ENCODE peak calls at places on chromosome 12, in nine cellular contexts. One of them, this sample, is unnamed. For H3K4me1, the result is how much of the 10 kb centered on the place peaks cover.

GRCh38 chr12:102059343-102059742 is 2.4 kb downstream of the WASHC3 start:
- DNase-seq in CD4-positive, alpha-beta memory T cell: peak
- DNase-seq in ascending aorta: no peak
- DNase-seq in mammary epithelial cell: peak
- DNase-seq in K562: no peak
- DNase-seq in tibial artery: no peak
- DNase-seq in heart right ventricle: no peak
- DNase-seq in Peyer's patch: no peak
- DNase-seq in CD8-positive, alpha-beta memory T cell: no peak
- DNase-seq in this sample: no peak

GRCh38 chr12:85794551-85794950 is 41.7 kb downstream of the RASSF9 start:
- DNase-seq in heart right ventricle: no peak
- DNase-seq in Peyer's patch: no peak
- DNase-seq in ascending aorta: no peak
- DNase-seq in mammary epithelial cell: peak
- DNase-seq in CD4-positive, alpha-beta memory T cell: no peak
- DNase-seq in CD8-positive, alpha-beta memory T cell: no peak
- DNase-seq in K562: no peak
- DNase-seq in tibial artery: no peak
- DNase-seq in this sample: no peak

GRCh38 chr12:101474711-101475386 is at the start of gene SPIC:
- DNase-seq in CD4-positive, alpha-beta memory T cell: no peak
- DNase-seq in heart right ventricle: no peak
- DNase-seq in K562: no peak
- DNase-seq in tibial artery: no peak
- DNase-seq in CD8-positive, alpha-beta memory T cell: no peak
- DNase-seq in ascending aorta: no peak
- DNase-seq in Peyer's patch: no peak
- DNase-seq in mammary epithelial cell: no peak
- DNase-seq in this sample: no peak

GRCh38 chr12:119808441-119808840 is 68.7 kb downstream of the CIT start:
- DNase-seq in K562: no peak
- DNase-seq in CD8-positive, alpha-beta memory T cell: no peak
- DNase-seq in mammary epithelial cell: peak
- DNase-seq in ascending aorta: no peak
- DNase-seq in CD4-positive, alpha-beta memory T cell: no peak
- DNase-seq in tibial artery: no peak
- DNase-seq in Peyer's patch: no peak
- DNase-seq in heart right ventricle: no peak
- DNase-seq in this sample: no peak

GRCh38 chr12:39186744-39187143 is 256.2 kb downstream of the KIF21A start:
- DNase-seq in heart right ventricle: no peak
- DNase-seq in ascending aorta: no peak
- DNase-seq in Peyer's patch: no peak
- DNase-seq in K562: no peak
- DNase-seq in tibial artery: no peak
- DNase-seq in CD8-positive, alpha-beta memory T cell: no peak
- DNase-seq in CD4-positive, alpha-beta memory T cell: no peak
- DNase-seq in mammary epithelial cell: no peak
- DNase-seq in this sample: no peak

GRCh38 chr12:113369391-113369790 is 11.0 kb downstream of the PLBD2 start:
- DNase-seq in Peyer's patch: no peak
- DNase-seq in CD8-positive, alpha-beta memory T cell: no peak
- DNase-seq in mammary epithelial cell: no peak
- DNase-seq in ascending aorta: no peak
- DNase-seq in tibial artery: no peak
- DNase-seq in CD4-positive, alpha-beta memory T cell: no peak
- DNase-seq in K562: no peak
- DNase-seq in heart right ventricle: no peak
- DNase-seq in this sample: no peak

GRCh38 chr12:40063424-40063823 is 42.5 kb downstream of the SLC2A13 start:
- DNase-seq in heart right ventricle: peak
- DNase-seq in ascending aorta: no peak
- DNase-seq in Peyer's patch: no peak
- DNase-seq in mammary epithelial cell: peak
- DNase-seq in CD4-positive, alpha-beta memory T cell: no peak
- DNase-seq in K562: no peak
- DNase-seq in tibial artery: no peak
- DNase-seq in CD8-positive, alpha-beta memory T cell: no peak
- DNase-seq in this sample: no peak

GRCh38 chr12:29216797-29217583 is 67.9 kb downstream of the FAR2 start:
- DNase-seq in tibial artery: no peak
- DNase-seq in K562: no peak
- DNase-seq in heart right ventricle: peak
- DNase-seq in Peyer's patch: no peak
- DNase-seq in CD8-positive, alpha-beta memory T cell: no peak
- DNase-seq in ascending aorta: no peak
- DNase-seq in CD4-positive, alpha-beta memory T cell: no peak
- DNase-seq in mammary epithelial cell: no peak
- DNase-seq in this sample: no peak

GRCh38 chr12:10847701-10848100 is 1.6 kb downstream of the PRR4 start:
- DNase-seq in Peyer's patch: no peak
- DNase-seq in tibial artery: no peak
- DNase-seq in ascending aorta: no peak
- DNase-seq in heart right ventricle: no peak
- DNase-seq in CD4-positive, alpha-beta memory T cell: no peak
- DNase-seq in CD8-positive, alpha-beta memory T cell: no peak
- DNase-seq in mammary epithelial cell: no peak
- DNase-seq in K562: no peak
- DNase-seq in this sample: no peak

GRCh38 chr12:50101663-50102062 is 2.1 kb upstream of the GPD1 start:
- DNase-seq in heart right ventricle: no peak
- DNase-seq in K562: peak
- DNase-seq in ascending aorta: no peak
- DNase-seq in CD4-positive, alpha-beta memory T cell: no peak
- DNase-seq in CD8-positive, alpha-beta memory T cell: no peak
- DNase-seq in Peyer's patch: no peak
- DNase-seq in tibial artery: no peak
- DNase-seq in mammary epithelial cell: peak
- DNase-seq in this sample: no peak

GRCh38 chr12:19794116-19794515 is 354.8 kb downstream of the AEBP2 start:
- DNase-seq in ascending aorta: no peak
- DNase-seq in CD4-positive, alpha-beta memory T cell: no peak
- DNase-seq in K562: no peak
- DNase-seq in CD8-positive, alpha-beta memory T cell: no peak
- DNase-seq in mammary epithelial cell: no peak
- DNase-seq in heart right ventricle: no peak
- DNase-seq in Peyer's patch: no peak
- DNase-seq in tibial artery: no peak
- DNase-seq in this sample: no peak

GRCh38 chr12:54173066-54173726 is 15.6 kb downstream of the SMUG1 start:
- DNase-seq in tibial artery: no peak
- DNase-seq in heart right ventricle: no peak
- DNase-seq in CD8-positive, alpha-beta memory T cell: no peak
- DNase-seq in Peyer's patch: no peak
- DNase-seq in ascending aorta: no peak
- DNase-seq in mammary epithelial cell: peak
- DNase-seq in K562: peak
- DNase-seq in CD4-positive, alpha-beta memory T cell: peak
- DNase-seq in this sample: no peak

GRCh38 chr12:54169036-54169435 is 19.7 kb downstream of the SMUG1 start:
- DNase-seq in CD8-positive, alpha-beta memory T cell: no peak
- DNase-seq in heart right ventricle: no peak
- DNase-seq in K562: no peak
- DNase-seq in Peyer's patch: no peak
- DNase-seq in tibial artery: no peak
- DNase-seq in ascending aorta: no peak
- DNase-seq in mammary epithelial cell: no peak
- DNase-seq in CD4-positive, alpha-beta memory T cell: no peak
- DNase-seq in this sample: no peak

GRCh38 chr12:54172102-54172630 is 16.6 kb downstream of the SMUG1 start:
- DNase-seq in ascending aorta: no peak
- DNase-seq in tibial artery: no peak
- DNase-seq in K562: no peak
- DNase-seq in Peyer's patch: no peak
- DNase-seq in heart right ventricle: no peak
- DNase-seq in mammary epithelial cell: no peak
- DNase-seq in CD8-positive, alpha-beta memory T cell: no peak
- DNase-seq in CD4-positive, alpha-beta memory T cell: no peak
- DNase-seq in this sample: no peak

GRCh38 chr12:54175130-54175963 is 13.4 kb downstream of the SMUG1 start:
- DNase-seq in ascending aorta: no peak
- DNase-seq in tibial artery: no peak
- DNase-seq in K562: peak
- DNase-seq in mammary epithelial cell: no peak
- DNase-seq in CD8-positive, alpha-beta memory T cell: no peak
- DNase-seq in heart right ventricle: no peak
- DNase-seq in Peyer's patch: no peak
- DNase-seq in CD4-positive, alpha-beta memory T cell: no peak
- DNase-seq in this sample: no peak

DNA sequence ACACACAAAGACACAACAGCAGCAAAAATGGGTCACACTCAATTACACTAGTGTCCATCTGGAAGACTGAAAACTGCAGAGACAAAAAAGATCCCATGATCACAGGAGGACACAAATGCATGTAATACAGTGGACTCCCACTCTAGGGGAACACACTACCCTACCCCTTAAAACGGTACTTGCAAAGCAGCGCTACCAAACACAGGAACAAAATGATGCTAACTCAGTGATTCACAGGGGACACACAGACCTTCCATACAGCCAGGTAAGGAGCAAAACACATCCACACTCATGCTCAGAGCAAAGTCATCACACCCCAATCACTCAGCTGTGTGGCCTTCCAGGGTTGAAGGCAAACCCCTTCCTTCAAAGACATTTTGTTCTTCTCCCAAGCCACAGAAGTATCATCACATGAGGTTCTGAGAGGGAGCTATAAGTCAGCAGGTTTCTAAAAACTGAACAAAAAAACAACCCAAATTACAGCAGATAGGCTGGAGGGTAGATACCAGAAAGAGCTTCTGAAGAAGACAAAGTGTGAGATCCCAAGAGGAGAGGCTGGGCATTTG is 14.8 kb downstream of the SMUG1 start:
- DNase-seq in K562: no peak
- DNase-seq in tibial artery: no peak
- DNase-seq in heart right ventricle: no peak
- DNase-seq in CD4-positive, alpha-beta memory T cell: no peak
- DNase-seq in CD8-positive, alpha-beta memory T cell: no peak
- DNase-seq in mammary epithelial cell: no peak
- DNase-seq in Peyer's patch: no peak
- DNase-seq in ascending aorta: no peak
- DNase-seq in this sample: no peak
- H3K27ac ChIP-seq in K562: no peak
- H3K27ac ChIP-seq in tibial artery: no peak
- H3K27ac ChIP-seq in heart right ventricle: no peak
- H3K27ac ChIP-seq in CD4-positive, alpha-beta memory T cell: no peak
- H3K27ac ChIP-seq in CD8-positive, alpha-beta memory T cell: no peak
- H3K27ac ChIP-seq in mammary epithelial cell: no peak
- H3K27ac ChIP-seq in Peyer's patch: no peak
- H3K27ac ChIP-seq in ascending aorta: no peak
- H3K27ac ChIP-seq in this sample: no peak

DNA sequence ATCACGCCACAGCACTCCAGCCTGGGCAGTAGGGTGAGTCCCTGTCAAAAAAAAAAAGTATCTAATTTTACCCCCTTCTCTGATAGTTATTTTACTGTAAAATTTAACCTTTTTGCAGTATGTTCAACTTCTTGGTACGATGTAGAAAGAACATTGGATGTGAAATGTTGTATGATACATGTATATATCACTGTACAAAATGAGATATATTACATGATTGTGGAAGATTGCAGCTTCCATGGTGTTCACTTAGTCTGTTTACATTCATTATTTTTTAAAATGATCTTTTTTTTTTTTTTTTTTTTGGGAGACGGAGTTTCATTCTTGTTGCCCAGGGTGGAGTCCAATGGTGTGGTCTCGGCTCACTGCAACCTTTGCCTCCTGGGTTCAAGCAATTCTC is 9.0 kb downstream of the SP1 start:
- DNase-seq in mammary epithelial cell: no peak
- DNase-seq in heart right ventricle: no peak
- DNase-seq in K562: no peak
- DNase-seq in ascending aorta: no peak
- DNase-seq in tibial artery: no peak
- DNase-seq in Peyer's patch: no peak
- DNase-seq in CD8-positive, alpha-beta memory T cell: no peak
- DNase-seq in CD4-positive, alpha-beta memory T cell: no peak
- DNase-seq in this sample: no peak
- H3K4me1 ChIP-seq in mammary epithelial cell: under half
- H3K4me1 ChIP-seq in heart right ventricle: under half
- H3K4me1 ChIP-seq in K562: under half
- H3K4me1 ChIP-seq in ascending aorta: under half
- H3K4me1 ChIP-seq in tibial artery: under half
- H3K4me1 ChIP-seq in Peyer's patch: under half
- H3K4me1 ChIP-seq in CD8-positive, alpha-beta memory T cell: under half
- H3K4me1 ChIP-seq in CD4-positive, alpha-beta memory T cell: half or more
- H3K4me1 ChIP-seq in this sample: under half

GRCh38 chr12:52019123-52019770 is 12.5 kb downstream of the TAMALIN start:
- DNase-seq in mammary epithelial cell: no peak
- DNase-seq in CD8-positive, alpha-beta memory T cell: no peak
- DNase-seq in ascending aorta: no peak
- DNase-seq in CD4-positive, alpha-beta memory T cell: no peak
- DNase-seq in tibial artery: no peak
- DNase-seq in K562: no peak
- DNase-seq in Peyer's patch: no peak
- DNase-seq in heart right ventricle: no peak
- DNase-seq in this sample: no peak
- H3K27ac ChIP-seq in mammary epithelial cell: no peak
- H3K27ac ChIP-seq in CD8-positive, alpha-beta memory T cell: no peak
- H3K27ac ChIP-seq in ascending aorta: no peak
- H3K27ac ChIP-seq in CD4-positive, alpha-beta memory T cell: no peak
- H3K27ac ChIP-seq in tibial artery: no peak
- H3K27ac ChIP-seq in K562: no peak
- H3K27ac ChIP-seq in Peyer's patch: no peak
- H3K27ac ChIP-seq in heart right ventricle: no peak
- H3K27ac ChIP-seq in this sample: no peak

GRCh38 chr12:131114942-131115584 is 161.4 kb downstream of the ADGRD1 start:
- DNase-seq in K562: no peak
- DNase-seq in CD4-positive, alpha-beta memory T cell: no peak
- DNase-seq in tibial artery: no peak
- DNase-seq in CD8-positive, alpha-beta memory T cell: no peak
- DNase-seq in heart right ventricle: no peak
- DNase-seq in ascending aorta: no peak
- DNase-seq in Peyer's patch: no peak
- DNase-seq in mammary epithelial cell: no peak
- DNase-seq in this sample: peak

GRCh38 chr12:131113562-131113961 is 159.9 kb downstream of the ADGRD1 start:
- DNase-seq in tibial artery: no peak
- DNase-seq in CD4-positive, alpha-beta memory T cell: no peak
- DNase-seq in Peyer's patch: no peak
- DNase-seq in CD8-positive, alpha-beta memory T cell: no peak
- DNase-seq in heart right ventricle: no peak
- DNase-seq in ascending aorta: no peak
- DNase-seq in K562: no peak
- DNase-seq in mammary epithelial cell: no peak
- DNase-seq in this sample: peak

GRCh38 chr12:131112690-131113290 is 159.1 kb downstream of the ADGRD1 start:
- DNase-seq in K562: no peak
- DNase-seq in tibial artery: no peak
- DNase-seq in CD8-positive, alpha-beta memory T cell: no peak
- DNase-seq in CD4-positive, alpha-beta memory T cell: no peak
- DNase-seq in heart right ventricle: no peak
- DNase-seq in mammary epithelial cell: no peak
- DNase-seq in ascending aorta: no peak
- DNase-seq in Peyer's patch: no peak
- DNase-seq in this sample: peak

GRCh38 chr12:131115766-131116165 is 162.1 kb downstream of the ADGRD1 start:
- DNase-seq in Peyer's patch: no peak
- DNase-seq in mammary epithelial cell: no peak
- DNase-seq in tibial artery: no peak
- DNase-seq in CD8-positive, alpha-beta memory T cell: no peak
- DNase-seq in K562: no peak
- DNase-seq in CD4-positive, alpha-beta memory T cell: no peak
- DNase-seq in ascending aorta: no peak
- DNase-seq in heart right ventricle: no peak
- DNase-seq in this sample: no peak

GRCh38 chr12:131114331-131114730 is 160.6 kb downstream of the ADGRD1 start:
- DNase-seq in ascending aorta: no peak
- DNase-seq in K562: no peak
- DNase-seq in heart right ventricle: no peak
- DNase-seq in mammary epithelial cell: no peak
- DNase-seq in CD4-positive, alpha-beta memory T cell: no peak
- DNase-seq in Peyer's patch: no peak
- DNase-seq in tibial artery: no peak
- DNase-seq in CD8-positive, alpha-beta memory T cell: no peak
- DNase-seq in this sample: no peak
- H3K4me1 ChIP-seq in ascending aorta: under half
- H3K4me1 ChIP-seq in K562: under half
- H3K4me1 ChIP-seq in heart right ventricle: under half
- H3K4me1 ChIP-seq in mammary epithelial cell: under half
- H3K4me1 ChIP-seq in CD4-positive, alpha-beta memory T cell: under half
- H3K4me1 ChIP-seq in Peyer's patch: under half
- H3K4me1 ChIP-seq in tibial artery: under half
- H3K4me1 ChIP-seq in CD8-positive, alpha-beta memory T cell: under half
- H3K4me1 ChIP-seq in this sample: under half